ENCODE peak calls at places on chromosome 19, in four cellular contexts. D, T, W and L are unnamed samples.

GRCh38 chr19:29690842-29691241 is 24.2 kb downstream of the C19orf12 start:
- DNase-seq in D (peak), W (peak), T (peak), L (peak)

GRCh38 chr19:45173816-45174215 is 4.2 kb downstream of the TRAPPC6A start:
- DNase-seq in D (no peak), W (no peak), T (no peak), L (no peak)

GRCh38 chr19:17338440-17339078 is 1.2 kb downstream of the GTPBP3 start:
- DNase-seq in T (no peak), D (no peak), W (peak), L (no peak)

GRCh38 chr19:18377026-18377425 is 8.9 kb upstream of the GDF15 start:
- DNase-seq in T (no peak), D (no peak), W (no peak), L (no peak)

GRCh38 chr19:11708457-11708856 is 30.3 kb downstream of the ZNF823 start:
- DNase-seq in W (no peak), D (no peak), T (no peak), L (no peak)

GRCh38 chr19:6906559-6906958 is 19.2 kb downstream of the ADGRE1 start:
- DNase-seq in D (no peak), W (peak), T (no peak), L (no peak)

GRCh38 chr19:58218899-58219298 is 9.8 kb upstream of the ZNF544 start:
- DNase-seq in W (no peak), D (peak), T (peak), L (no peak)

GRCh38 chr19:41352279-41352608 is 1.5 kb downstream of the TGFB1 start:
- DNase-seq in W (no peak), D (no peak), T (no peak), L (no peak)

GRCh38 chr19:29376855-29377354 is 148.9 kb upstream of the VSTM2B start:
- DNase-seq in W (no peak), D (no peak), T (peak), L (no peak)

GRCh38 chr19:48499352-48500090 is 12.1 kb downstream of the LMTK3 start:
- DNase-seq in T (no peak), W (no peak), D (no peak), L (no peak)

GRCh38 chr19:48341006-48341405 is 15.7 kb downstream of the EMP3 start:
- DNase-seq in T (no peak), W (peak), D (no peak), L (no peak)

GRCh38 chr19:34480971-34481821 is at the start of gene WTIP:
- DNase-seq in W (no peak), D (peak), T (peak), L (peak)

GRCh38 chr19:54428323-54429175 is 13.3 kb downstream of the TTYH1 start:
- DNase-seq in W (no peak), T (no peak), D (no peak), L (no peak)

GRCh38 chr19:41746593-41747227 is 8.6 kb upstream of the CEACAM6 start:
- DNase-seq in W (peak), T (peak), D (peak), L (peak)

GRCh38 chr19:14433454-14434156 is 499 bp downstream of the PKN1 start:
- DNase-seq in D (no peak), W (no peak), T (peak), L (no peak)

GRCh38 chr19:18762125-18763023 is 28.7 kb downstream of the COMP start:
- DNase-seq in W (no peak), D (peak), T (no peak), L (no peak)

GRCh38 chr19:45097776-45098520 is 5.0 kb downstream of the PPP1R37 start:
- DNase-seq in D (peak), T (no peak), W (peak), L (peak)

GRCh38 chr19:43789029-43789428 is 8.3 kb upstream of the KCNN4 start:
- DNase-seq in D (no peak), W (no peak), T (no peak), L (no peak)

GRCh38 chr19:35211545-35212230 is 16.9 kb downstream of the FAM187B start:
- DNase-seq in D (peak), W (no peak), T (no peak), L (no peak)

GRCh38 chr19:9709305-9709704 is 34.4 kb upstream of the ZNF562 start:
- DNase-seq in T (no peak), W (no peak), D (no peak), L (no peak)

GRCh38 chr19:29001922-29002247 is 211.1 kb downstream of the UQCRFS1 start:
- DNase-seq in W (no peak), D (no peak), T (no peak), L (no peak)

GRCh38 chr19:6740589-6741348 is 1.3 kb downstream of the TRIP10 start:
- DNase-seq in W (peak), D (no peak), T (no peak), L (no peak)

GRCh38 chr19:6999938-7000732 is 21.1 kb downstream of the MBD3L2B start:
- DNase-seq in W (no peak), D (no peak), T (no peak), L (no peak)

GRCh38 chr19:677201-677600 is 1.0 kb downstream of the FSTL3 start:
- DNase-seq in D (peak), T (no peak), W (no peak), L (peak)

GRCh38 chr19:47408156-47408938 is 11.0 kb downstream of the MEIS3 start:
- DNase-seq in T (no peak), W (no peak), D (no peak), L (no peak)

GRCh38 chr19:35318679-35319448 is 10.1 kb upstream of the CD22 start:
- DNase-seq in W (peak), T (no peak), D (peak), L (peak)

GRCh38 chr19:38667552-38668205 is 20.2 kb downstream of the ACTN4 start:
- DNase-seq in D (no peak), T (no peak), W (no peak), L (no peak)

GRCh38 chr19:36152061-36152885 is at the start of gene COX7A1:
- DNase-seq in W (peak), T (no peak), D (no peak), L (no peak)

GRCh38 chr19:35292986-35293732 is 1.2 kb downstream of the MAG start:
- DNase-seq in D (no peak), W (no peak), T (no peak), L (no peak)

GRCh38 chr19:38737921-38738731 is 6.1 kb downstream of the CAPN12 start:
- DNase-seq in T (no peak), D (no peak), W (no peak), L (no peak)

GRCh38 chr19:37874784-37875183 is 31.6 kb downstream of the WDR87 start:
- DNase-seq in T (no peak), D (peak), W (no peak), L (no peak)

GRCh38 chr19:56856822-56857221 is 16.3 kb upstream of the PEG3 start:
- DNase-seq in D (no peak), W (no peak), T (no peak), L (no peak)

GRCh38 chr19:56477429-56478338 is 539 bp upstream of the ZNF667 start:
- DNase-seq in T (peak), D (no peak), W (peak), L (no peak)

GRCh38 chr19:18596752-18597157 is 8.2 kb downstream of the REX1BD start:
- DNase-seq in W (peak), T (peak), D (peak), L (no peak)

GRCh38 chr19:6751189-6751588 is 11.7 kb downstream of the TRIP10 start:
- DNase-seq in D (no peak), W (no peak), T (no peak), L (no peak)

GRCh38 chr19:51919606-51920005 is 7.7 kb upstream of the ZNF613 start:
- DNase-seq in W (no peak), D (no peak), T (no peak), L (no peak)

DNA sequence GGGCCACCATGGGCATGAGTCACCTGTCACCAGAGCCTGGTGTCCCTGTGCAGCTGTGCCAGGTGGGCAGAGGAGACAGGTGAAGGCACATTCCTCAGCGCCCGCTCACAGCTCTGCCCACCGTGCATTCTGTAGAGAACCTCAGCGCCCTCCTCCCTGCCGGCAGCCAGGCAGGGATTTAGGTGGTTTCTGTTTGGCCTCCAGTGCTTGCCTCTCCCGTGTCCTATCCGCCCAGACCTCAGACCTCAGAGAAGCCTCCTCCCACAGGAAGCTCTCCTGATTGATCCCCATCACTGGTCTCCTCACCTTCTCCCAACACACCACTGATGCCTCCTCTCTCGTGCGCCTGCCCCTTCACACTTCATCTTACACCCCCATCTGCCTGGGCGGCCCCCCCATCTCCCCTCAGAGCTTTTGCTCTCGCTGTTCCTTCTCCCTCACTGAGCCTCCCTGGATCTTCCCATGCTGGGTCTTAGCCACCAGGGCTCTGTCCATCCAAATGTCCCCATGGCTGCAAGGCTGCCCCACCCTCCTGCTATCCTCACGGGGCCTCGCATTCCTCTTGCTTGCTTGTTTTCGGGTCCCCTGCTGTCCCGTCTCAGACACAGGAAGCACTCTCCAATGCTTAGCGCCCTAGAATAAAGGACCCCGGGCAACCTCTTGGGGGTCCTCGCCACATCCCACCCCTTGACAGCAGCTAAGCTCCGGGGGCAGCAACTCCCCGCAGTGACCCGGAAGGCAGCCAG is 23.9 kb downstream of the SH3GL1 start:
- DNase-seq in T (no peak), D (no peak), W (no peak), L (no peak)
- TF ChIP-seq EP300 in T (no peak), D (no peak), W (no peak), L (no peak)

GRCh38 chr19:15452111-15453047 is 2.6 kb upstream of the WIZ start:
- DNase-seq in T (peak), W (peak), D (peak), L (peak)
- TF ChIP-seq PHF8 in T (peak), W (peak), D (no peak), L (no peak)

GRCh38 chr19:5321851-5322681 is 18.5 kb downstream of the PTPRS start:
- DNase-seq in W (peak), T (no peak), D (no peak), L (no peak)
- TF ChIP-seq EP300 in W (no peak), T (no peak), D (no peak), L (no peak)

GRCh38 chr19:33481863-33482262 is 39.7 kb downstream of the PEPD start:
- DNase-seq in D (no peak), T (no peak), W (no peak), L (no peak)

GRCh38 chr19:33476151-33476707 is 45.4 kb downstream of the PEPD start:
- DNase-seq in D (no peak), T (no peak), W (no peak), L (no peak)

GRCh38 chr19:33482486-33482885 is 39.1 kb downstream of the PEPD start:
- DNase-seq in D (no peak), T (no peak), W (no peak), L (no peak)

GRCh38 chr19:33473644-33474305 is 47.8 kb downstream of the PEPD start:
- DNase-seq in W (no peak), D (no peak), T (no peak), L (no peak)

GRCh38 chr19:33477781-33478180 is 43.8 kb downstream of the PEPD start:
- DNase-seq in W (no peak), T (no peak), D (no peak), L (no peak)
- TF ChIP-seq PHF8 in W (no peak), T (no peak), D (no peak), L (no peak)

DNA sequence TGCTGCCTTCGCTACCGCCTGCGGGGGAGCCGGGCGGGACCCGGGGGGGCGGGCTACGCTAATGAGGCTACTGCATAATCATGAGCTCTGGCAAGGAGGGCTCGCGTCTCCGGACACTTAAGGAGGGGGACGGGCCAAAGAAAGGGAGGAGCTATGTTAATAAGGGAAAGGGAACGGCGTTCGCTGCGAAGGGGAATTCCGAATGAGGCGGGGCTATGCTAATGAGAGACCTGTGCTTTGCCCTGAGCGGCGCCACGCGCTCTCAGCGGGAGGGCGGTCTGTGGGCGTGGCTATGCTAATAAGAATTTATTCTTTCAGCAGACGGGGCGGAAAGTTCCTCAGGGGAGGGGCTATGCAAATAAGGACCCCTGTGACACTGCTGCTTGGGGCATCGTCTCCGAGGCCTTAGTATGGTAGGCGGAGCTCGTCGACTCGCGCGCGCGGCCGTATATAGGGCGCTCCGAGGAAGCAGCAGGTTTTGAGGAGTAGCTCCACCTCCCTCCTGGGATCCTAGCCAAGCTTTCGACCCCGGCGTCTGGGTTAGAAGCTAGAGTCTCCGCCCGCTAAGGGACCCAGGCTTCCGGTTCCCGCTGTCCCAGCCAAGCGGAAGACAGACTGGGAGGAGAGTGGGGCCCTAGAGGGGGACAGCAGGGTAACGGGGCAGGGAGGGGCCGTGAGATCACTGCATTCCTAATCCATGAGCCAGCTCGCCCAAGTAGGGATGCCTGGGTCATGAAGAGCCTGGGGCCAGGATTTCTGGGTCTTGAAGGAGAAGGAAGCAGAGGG is at the start of gene RRAS:
- DNase-seq in D (peak), W (peak), T (peak), L (peak)
- TF ChIP-seq EP300 in D (peak), W (peak), T (peak), L (peak)

GRCh38 chr19:8501547-8501946 is 893 bp downstream of the PRAM1 start:
- DNase-seq in D (no peak), W (no peak), T (no peak), L (no peak)

GRCh38 chr19:8499048-8499833 is 3.2 kb downstream of the PRAM1 start:
- DNase-seq in D (no peak), T (no peak), W (no peak), L (no peak)

GRCh38 chr19:8501968-8502367 is 472 bp downstream of the PRAM1 start:
- DNase-seq in D (no peak), T (no peak), W (no peak), L (no peak)

GRCh38 chr19:8498295-8498694 is 4.1 kb downstream of the PRAM1 start:
- DNase-seq in T (no peak), D (no peak), W (no peak), L (no peak)

GRCh38 chr19:8500158-8500557 is 2.3 kb downstream of the PRAM1 start:
- DNase-seq in W (no peak), T (no peak), D (no peak), L (no peak)
- TF ChIP-seq PHF8 in W (no peak), T (no peak), D (no peak), L (no peak)

DNA sequence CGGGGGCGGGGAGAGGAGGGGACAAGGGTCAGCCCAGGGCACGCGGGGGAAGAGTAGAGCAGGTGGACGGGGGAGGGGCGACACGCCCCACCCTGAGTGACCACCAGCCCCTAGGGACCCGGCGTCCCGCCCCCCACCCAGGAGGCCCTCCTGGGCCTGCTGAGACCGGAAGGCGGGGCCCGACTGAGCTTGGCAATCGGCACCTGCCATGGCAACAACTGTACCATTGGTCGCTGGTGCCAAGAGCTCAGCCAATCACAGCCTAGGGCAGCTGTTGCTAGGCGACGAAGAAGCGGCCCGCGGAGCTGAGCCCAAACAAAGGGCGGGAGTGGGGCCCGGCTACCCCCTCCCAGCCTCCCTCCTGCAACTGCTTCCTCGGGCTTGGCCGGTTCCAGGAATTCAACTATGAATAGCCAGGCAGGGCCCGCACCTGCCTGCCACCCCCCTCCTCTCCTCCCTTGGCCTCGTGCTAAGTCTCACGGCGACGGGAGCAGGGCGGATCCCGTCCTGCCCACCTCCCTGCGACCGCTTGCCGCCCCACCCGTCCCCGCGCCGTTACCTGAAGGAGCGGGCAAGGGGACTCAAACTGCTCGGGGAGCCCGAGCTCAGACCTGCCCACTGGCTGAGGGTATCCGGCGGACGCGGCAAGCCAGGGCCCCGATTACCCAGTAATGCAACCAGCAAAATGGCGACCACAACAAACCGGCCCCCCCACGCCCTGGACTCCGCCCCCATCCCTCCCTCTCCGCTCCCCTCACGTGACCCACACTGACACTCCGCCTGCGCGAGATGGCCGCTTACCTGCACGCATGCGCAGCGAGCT is at the start of gene DYRK1B:
- DNase-seq in D (no peak), W (peak), T (peak), L (peak)
- TF ChIP-seq EP300 in D (no peak), W (peak), T (peak), L (no peak)

GRCh38 chr19:1748115-1748702 is 5.1 kb upstream of the ONECUT3 start:
- DNase-seq in T (peak), D (no peak), W (no peak), L (no peak)
- TF ChIP-seq PHF8 in T (no peak), D (no peak), W (peak), L (no peak)

GRCh38 chr19:50668416-50669318 is 19.4 kb downstream of the C19orf81 start:
- DNase-seq in W (peak), D (no peak), T (peak), L (no peak)

GRCh38 chr19:50666346-50667176 is 17.3 kb downstream of the C19orf81 start:
- DNase-seq in W (no peak), D (no peak), T (peak), L (no peak)

GRCh38 chr19:50669319-50670101 is 20.3 kb downstream of the C19orf81 start:
- DNase-seq in W (peak), T (peak), D (no peak), L (peak)

GRCh38 chr19:50667759-50668231 is 18.6 kb downstream of the C19orf81 start:
- DNase-seq in T (peak), W (no peak), D (no peak), L (no peak)

GRCh38 chr19:50667177-50667758 is 18.0 kb downstream of the C19orf81 start:
- DNase-seq in T (peak), W (no peak), D (no peak), L (no peak)
- TF ChIP-seq EP300 in T (no peak), W (no peak), D (no peak), L (no peak)

DNA sequence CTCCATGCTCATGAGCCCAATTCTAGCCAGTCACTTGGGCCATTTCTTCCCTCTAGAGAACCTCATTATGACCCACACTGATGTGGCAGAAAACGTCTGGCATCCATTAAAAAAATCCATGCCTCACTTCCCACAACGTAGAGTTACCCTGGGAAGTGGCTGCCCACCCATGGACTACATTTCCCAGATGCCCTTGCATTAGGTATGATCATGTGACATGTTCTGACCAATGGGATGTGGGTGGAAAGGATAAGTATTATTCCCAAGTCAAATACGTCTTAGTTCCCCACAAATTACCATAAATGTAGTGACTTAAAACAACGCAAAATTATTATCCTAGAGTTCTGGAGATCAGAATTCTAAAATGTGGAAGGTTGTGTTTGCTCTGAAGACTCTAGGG is 47.9 kb upstream of the ZNRF4 start:
- DNase-seq in T (no peak), W (peak), D (peak), L (peak)
- TF ChIP-seq PHF8 in T (no peak), W (no peak), D (no peak), L (no peak)